ENCODE peak calls at places on chromosomes 4 and X, in seven cellular contexts. D, T, V, N, Y, P and O are unnamed samples.

GRCh38 chrX:1062351-1062750 is 150.1 kb downstream of the CRLF2 start:
- DNase-seq in Y (no peak), V (no peak), N (no peak), P (no peak), T (no peak), D (no peak), O (no peak)

GRCh38 chr4:1981251-1982055 is 27.3 kb downstream of the NELFA start:
- DNase-seq in Y (peak; percentile 77), N (no peak), D (peak; percentile 9), V (no peak), T (no peak), P (no peak), O (no peak)

GRCh38 chr4:165700855-165701254 is 172.2 kb upstream of the TLL1 start:
- DNase-seq in V (no peak), Y (no peak), P (no peak), T (no peak), N (no peak), D (no peak), O (no peak)

GRCh38 chrX:74492720-74493201 is 71.5 kb downstream of the SLC16A2 start:
- DNase-seq in V (no peak), Y (no peak), D (peak; percentile 12), P (no peak), N (no peak), T (no peak), O (no peak)

GRCh38 chr4:80434238-80434637 is 98.7 kb downstream of the CFAP299 start:
- DNase-seq in D (no peak), P (peak; percentile 78), T (no peak), V (no peak), Y (no peak), N (no peak), O (no peak)

GRCh38 chr4:124167602-124168001 is 544.9 kb downstream of the ANKRD50 start:
- DNase-seq in N (no peak), V (no peak), T (no peak), D (no peak), Y (no peak), P (peak; percentile 59), O (no peak)

GRCh38 chr4:131441004-131441688 is 1707.9 kb upstream of the PCDH10 start:
- DNase-seq in D (no peak), T (no peak), V (no peak), Y (no peak), N (no peak), P (no peak), O (no peak)

GRCh38 chrX:12610079-12610478 is 181.1 kb upstream of the PRPS2 start:
- DNase-seq in N (no peak), P (peak; percentile 87), T (no peak), Y (no peak), D (no peak), V (no peak), O (no peak)

GRCh38 chr4:166594326-166594946 is 639.9 kb downstream of the SPOCK3 start:
- DNase-seq in V (peak; percentile 13), N (peak; percentile 59), D (peak; percentile 2), Y (no peak), T (peak; percentile 45), P (peak; percentile 43), O (peak; percentile 43)

GRCh38 chrX:56726609-56727008 is 2.4 kb upstream of the NBDY start:
- DNase-seq in P (peak; percentile 51), V (no peak), N (peak; percentile 68), D (no peak), T (peak; percentile 67), Y (no peak), O (peak; percentile 57)

GRCh38 chrX:16185725-16186136 is 18.4 kb downstream of the MAGEB17 start:
- DNase-seq in P (peak; percentile 90), Y (no peak), N (no peak), T (no peak), V (peak; percentile 27), D (no peak), O (peak; percentile 81)

GRCh38 chrX:120380699-120381098 is 18.8 kb downstream of the ATP1B4 start:
- DNase-seq in D (no peak), V (no peak), T (no peak), Y (no peak), P (no peak), N (peak; percentile 1), O (peak; percentile 0)

GRCh38 chr4:148166132-148166531 is 276.1 kb downstream of the NR3C2 start:
- DNase-seq in T (no peak), D (no peak), Y (no peak), P (peak; percentile 4), N (no peak), V (no peak), O (no peak)

GRCh38 chr4:131721883-131722282 is 1427.2 kb upstream of the PCDH10 start:
- DNase-seq in D (no peak), N (no peak), T (no peak), Y (no peak), P (no peak), V (no peak), O (no peak)

GRCh38 chrX:10756365-10756915 is 136.1 kb upstream of the MID1 start:
- DNase-seq in N (no peak), D (no peak), T (no peak), P (peak; percentile 96), V (no peak), Y (no peak), O (peak; percentile 82)

GRCh38 chrX:14352511-14352910 is 176.8 kb upstream of the GLRA2 start:
- DNase-seq in T (no peak), N (no peak), D (no peak), V (no peak), Y (no peak), P (peak; percentile 4), O (no peak)

GRCh38 chrX:67555578-67556203 is 11.9 kb downstream of the AR start:
- DNase-seq in P (peak; percentile 32), T (no peak), D (no peak), N (peak; percentile 1), Y (no peak), V (no peak), O (peak; percentile 44)

GRCh38 chrX:108736509-108737479 is at the start of gene IRS4:
- DNase-seq in Y (no peak), N (no peak), V (no peak), D (peak; percentile 12), P (peak; percentile 8), T (peak; percentile 24), O (peak; percentile 11)

GRCh38 chrX:120790118-120790517 is 85.5 kb downstream of the CT47B1 start:
- DNase-seq in P (peak; percentile 68), T (peak; percentile 78), V (peak; percentile 47), D (no peak), Y (no peak), N (peak; percentile 61), O (peak; percentile 51)

GRCh38 chr4:52825311-52826090 is 36.6 kb upstream of the RASL11B start:
- DNase-seq in T (no peak), Y (no peak), N (no peak), V (no peak), D (no peak), P (no peak), O (peak; percentile 56)

GRCh38 chrX:11304829-11305228 is 11.6 kb downstream of the AMELX start:
- DNase-seq in Y (no peak), D (no peak), P (no peak), V (no peak), T (no peak), N (no peak), O (no peak)